ENCODE peak calls at places on chromosomes 5 and 9, in six cellular contexts. B, Z, W, C, S and T are unnamed samples.

GRCh38 chr5:83628360-83628759 is 92.3 kb downstream of the HAPLN1 start:
- DNase-seq in B (no peak), Z (no peak), W (no peak), C (no peak), S (no peak), T (no peak)

GRCh38 chr5:52388349-52388748 is 399.4 kb upstream of the ITGA1 start:
- DNase-seq in B (no peak), Z (no peak), W (no peak), C (no peak), S (no peak), T (no peak)

GRCh38 chr5:107736608-107737007 is 65.9 kb upstream of the EFNA5 start:
- DNase-seq in B (no peak), Z (no peak), W (no peak), C (no peak), S (no peak), T (no peak)

GRCh38 chr9:90129446-90129845 is 513.2 kb downstream of the DIRAS2 start:
- DNase-seq in B (no peak), Z (no peak), W (no peak), C (no peak), S (no peak), T (no peak)

GRCh38 chr9:136363606-136364368 is at the start of gene DNLZ:
- DNase-seq in B (peak), Z (peak), W (peak), C (peak), S (peak), T (peak)

GRCh38 chr5:125891326-125891725 is 531.9 kb upstream of the GRAMD2B start:
- DNase-seq in B (no peak), Z (no peak), W (no peak), C (no peak), S (no peak), T (no peak)

GRCh38 chr9:124042168-124042775 is 30.7 kb downstream of the LHX2 start:
- DNase-seq in B (no peak), Z (peak), W (no peak), C (no peak), S (no peak), T (no peak)

GRCh38 chr9:93636667-93637066 is 60.3 kb downstream of the PHF2 start:
- DNase-seq in B (no peak), Z (no peak), W (no peak), C (no peak), S (no peak), T (no peak)

GRCh38 chr9:94922098-94922607 is 195.7 kb downstream of the AOPEP start:
- DNase-seq in B (no peak), Z (no peak), W (no peak), C (no peak), S (peak), T (no peak)

GRCh38 chr5:139342423-139342723 is 719 bp downstream of the PAIP2 start:
- DNase-seq in B (no peak), Z (no peak), W (no peak), C (no peak), S (no peak), T (no peak)

GRCh38 chr9:116391306-116391900 is 237.8 kb downstream of the PAPPA start:
- DNase-seq in B (no peak), Z (no peak), W (no peak), C (no peak), S (no peak), T (no peak)

GRCh38 chr9:6645153-6646027 is at the start of gene GLDC:
- DNase-seq in B (no peak), Z (peak), W (no peak), C (peak), S (peak), T (no peak)

GRCh38 chr9:84819446-84819845 is 149.9 kb downstream of the NTRK2 start:
- DNase-seq in B (no peak), Z (no peak), W (no peak), C (peak), S (no peak), T (no peak)

GRCh38 chr5:140220032-140220697 is 45.2 kb downstream of the CYSTM1 start:
- DNase-seq in B (no peak), Z (no peak), W (peak), C (no peak), S (no peak), T (no peak)

GRCh38 chr5:113166710-113167366 is 190.2 kb downstream of the DCP2 start:
- DNase-seq in B (no peak), Z (no peak), W (no peak), C (no peak), S (peak), T (no peak)

GRCh38 chr5:68331202-68332108 is 115.9 kb downstream of the PIK3R1 start:
- DNase-seq in B (peak), Z (no peak), W (no peak), C (no peak), S (peak), T (peak)

GRCh38 chr5:173767580-173768266 is 120.4 kb upstream of the CPEB4 start:
- DNase-seq in B (no peak), Z (no peak), W (no peak), C (no peak), S (peak), T (no peak)

GRCh38 chr9:108934323-108934885 is at the start of gene ABITRAM:
- DNase-seq in B (peak), Z (peak), W (peak), C (peak), S (peak), T (peak)

GRCh38 chr9:12771891-12772290 is 2.9 kb upstream of the LURAP1L start:
- DNase-seq in B (no peak), Z (no peak), W (no peak), C (no peak), S (no peak), T (no peak)

GRCh38 chr5:69493235-69493925 is 790 bp downstream of the OCLN start:
- DNase-seq in B (no peak), Z (peak), W (no peak), C (peak), S (no peak), T (no peak)

GRCh38 chr9:2281031-2281802 is 266.1 kb downstream of the SMARCA2 start:
- DNase-seq in B (no peak), Z (no peak), W (no peak), C (peak), S (no peak), T (no peak)

GRCh38 chr5:148733601-148734438 is 79.5 kb upstream of the HTR4 start:
- DNase-seq in B (peak), Z (peak), W (no peak), C (peak), S (peak), T (peak)

GRCh38 chr5:173866249-173867172 is 21.6 kb upstream of the CPEB4 start:
- DNase-seq in B (peak), Z (no peak), W (no peak), C (no peak), S (no peak), T (peak)

GRCh38 chr5:171577042-171577441 is 157.6 kb downstream of the FGF18 start:
- DNase-seq in B (no peak), Z (no peak), W (no peak), C (no peak), S (no peak), T (no peak)

GRCh38 chr5:58860680-58861079 is 277.8 kb downstream of the RAB3C start:
- DNase-seq in B (no peak), Z (no peak), W (no peak), C (no peak), S (no peak), T (peak)

GRCh38 chr9:111944467-111944866 is 47.9 kb downstream of the UGCG start:
- DNase-seq in B (no peak), Z (no peak), W (no peak), C (no peak), S (no peak), T (no peak)

GRCh38 chr5:142006363-142007236 is 6.2 kb downstream of the GNPDA1 start:
- DNase-seq in B (no peak), Z (no peak), W (no peak), C (no peak), S (no peak), T (peak)

GRCh38 chr5:172820046-172820767 is 13.8 kb upstream of the ERGIC1 start:
- DNase-seq in B (no peak), Z (no peak), W (no peak), C (no peak), S (no peak), T (no peak)

DNA sequence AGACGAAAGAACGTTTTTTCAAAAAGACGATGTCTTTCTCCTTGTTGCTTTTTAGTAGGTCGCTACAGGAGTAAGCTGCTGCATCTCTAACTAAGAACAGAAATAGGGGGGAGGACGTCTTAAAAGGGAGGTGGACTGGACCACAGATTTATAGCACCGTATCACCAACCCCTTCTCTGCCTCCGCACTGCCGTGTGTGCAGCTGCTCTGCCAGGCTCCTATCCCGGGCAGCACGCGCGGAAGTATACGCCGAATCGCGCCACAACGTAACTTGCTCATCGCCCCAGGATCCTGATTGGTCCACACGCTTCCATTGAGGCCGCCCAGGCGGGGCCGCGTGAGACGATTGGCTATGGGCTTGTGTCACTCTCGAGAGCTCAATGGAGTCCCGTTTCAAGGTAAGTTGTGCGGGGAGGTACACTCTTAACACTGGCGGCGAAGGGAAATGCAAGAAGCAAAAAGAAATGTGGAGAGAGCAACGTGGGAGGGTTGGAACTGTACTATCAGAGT is at the start of gene ELAVL2:
- DNase-seq in B (no peak), Z (peak), W (peak), C (peak), S (no peak), T (no peak)
- TF ChIP-seq GABPA in B (no peak), Z (no peak), W (no peak), C (no peak), S (no peak), T (no peak)

GRCh38 chr9:129944501-129945116 is 98.4 kb downstream of the FNBP1 start:
- DNase-seq in B (no peak), Z (no peak), W (no peak), C (no peak), S (no peak), T (peak)
- H3K4me3 ChIP-seq in B (no peak), Z (no peak), W (no peak), C (no peak), S (no peak), T (no peak)

GRCh38 chr5:67257500-67257899 is 60.9 kb upstream of the CD180 start:
- DNase-seq in B (no peak), Z (no peak), W (no peak), C (no peak), S (no peak), T (no peak)
- TF ChIP-seq POLR2AphosphoS5 in B (no peak), Z (no peak), W (no peak), C (no peak), S (no peak), T (no peak)

DNA sequence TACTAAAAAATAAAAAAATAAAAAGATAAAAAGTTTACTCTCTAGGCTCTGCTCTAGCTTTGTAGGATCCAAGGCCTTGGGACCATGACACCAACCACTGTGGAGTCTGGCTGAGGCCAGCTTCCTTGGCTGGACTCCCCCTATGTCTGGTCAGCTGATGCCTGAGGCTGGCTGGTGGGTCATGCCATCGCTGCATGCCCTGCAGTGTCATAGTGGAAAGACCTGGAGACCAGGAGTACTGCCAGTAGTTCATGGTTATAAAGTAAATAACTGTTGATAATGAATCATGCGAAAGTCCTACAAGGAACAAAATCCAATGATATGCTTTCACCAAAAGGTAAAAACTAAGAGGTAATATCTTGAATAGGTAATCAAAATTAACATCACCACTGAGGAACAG is 43.2 kb downstream of the GARNL3 start:
- DNase-seq in B (no peak), Z (no peak), W (no peak), C (no peak), S (no peak), T (no peak)
- TF ChIP-seq GABPA in B (no peak), Z (no peak), W (no peak), C (no peak), S (no peak), T (no peak)